ENCODE peak calls at places on chromosomes 3 and 15, in five cellular contexts. X is NCI-H1930; A is activated naive CD4-positive, alpha-beta T cell treated with anti-CD3 and anti-CD28 coated beads for 36 hours; Y is stimulated activated CD4-positive, alpha-beta T cell treated with anti-CD3 and anti-CD28 coated beads, Interleukin-1b, Interleukin-23, amount 100 ng/mL, for 48 hours; Z is GM03348. D is an unnamed sample.

GRCh38 chr3:159892171-159892791 is 96.4 kb upstream of the IL12A start:
- DNase-seq in X (no peak), Y (no peak), A (no peak), Z (no peak), D (no peak)

GRCh38 chr3:48623851-48624547 is 2.4 kb upstream of the TMEM89 start:
- DNase-seq in Y (no peak), Z (no peak), A (no peak), X (no peak), D (no peak)

GRCh38 chr15:33126559-33127290 is 67.8 kb downstream of the FMN1 start:
- DNase-seq in Z (peak), A (peak), Y (peak), X (no peak), D (peak)

GRCh38 chr3:194167873-194168272 is 31.9 kb downstream of the HES1 start:
- DNase-seq in Z (no peak), X (no peak), A (no peak), Y (no peak), D (no peak)

GRCh38 chr3:9770276-9770812 is 597 bp upstream of the CAMK1 start:
- DNase-seq in A (no peak), Y (no peak), Z (peak), X (no peak), D (peak)

GRCh38 chr3:145681132-145681531 is 479.9 kb downstream of the PLOD2 start:
- DNase-seq in Y (no peak), A (no peak), Z (no peak), X (no peak), D (no peak)

GRCh38 chr15:40787344-40787841 is 17.6 kb downstream of the C15orf62 start:
- DNase-seq in X (no peak), A (peak), Y (peak), Z (peak), D (peak)

GRCh38 chr3:142574665-142575064 is 3.9 kb downstream of the ATR start:
- DNase-seq in Z (no peak), Y (no peak), A (no peak), X (peak), D (no peak)

GRCh38 chr3:58535531-58536500 is 1.2 kb downstream of the ACOX2 start:
- DNase-seq in X (no peak), Y (no peak), Z (peak), A (no peak), D (no peak)

GRCh38 chr15:33586791-33587697 is 276.3 kb downstream of the RYR3 start:
- DNase-seq in Z (no peak), X (no peak), Y (no peak), A (no peak), D (no peak)

GRCh38 chr3:124318014-124318413 is 326.1 kb upstream of the ROPN1 start:
- DNase-seq in A (no peak), Z (no peak), Y (no peak), X (no peak), D (no peak)

GRCh38 chr3:15859507-15860013 is 61.8 kb upstream of the ANKRD28 start:
- DNase-seq in Y (peak), A (peak), X (peak), Z (peak), D (peak)

GRCh38 chr15:90315276-90315982 is 36.7 kb upstream of the ZNF774 start:
- DNase-seq in A (no peak), Z (peak), X (no peak), Y (no peak), D (peak)

GRCh38 chr15:90264649-90265048 is 823 bp upstream of the NGRN start:
- DNase-seq in A (peak), Z (no peak), X (no peak), Y (peak), D (no peak)

GRCh38 chr3:77039606-77040553 is at the start of gene ROBO2:
- DNase-seq in Z (peak), Y (no peak), X (peak), A (no peak), D (peak)

GRCh38 chr3:81891056-81891455 is 129.6 kb upstream of the GBE1 start:
- DNase-seq in X (no peak), Y (no peak), Z (no peak), A (no peak), D (no peak)

GRCh38 chr3:55621026-55621422 is 133.9 kb upstream of the WNT5A start:
- DNase-seq in Z (no peak), X (no peak), A (no peak), Y (no peak), D (no peak)

GRCh38 chr3:55461896-55462295 is 25.2 kb downstream of the WNT5A start:
- DNase-seq in Y (no peak), X (no peak), A (no peak), Z (peak), D (no peak)

GRCh38 chr3:123152656-123153055 is 49.1 kb upstream of the SEC22A start:
- DNase-seq in Y (no peak), Z (no peak), A (no peak), X (no peak), D (no peak)

GRCh38 chr3:13782501-13782900 is 97.4 kb downstream of the WNT7A start:
- DNase-seq in Y (no peak), X (no peak), A (no peak), Z (no peak), D (no peak)

GRCh38 chr3:170044795-170045244 is 7.0 kb downstream of the GPR160 start:
- DNase-seq in X (no peak), A (no peak), Z (no peak), Y (no peak), D (no peak)

GRCh38 chr3:20225769-20226168 is 39.8 kb upstream of the SGO1 start:
- DNase-seq in X (no peak), Z (peak), Y (no peak), A (no peak), D (peak)

GRCh38 chr3:55662683-55663082 is 175.6 kb upstream of the WNT5A start:
- DNase-seq in Y (no peak), A (no peak), X (no peak), Z (peak), D (peak)

GRCh38 chr3:172259191-172259590 is 189.1 kb downstream of the GHSR start:
- DNase-seq in Z (peak), Y (no peak), A (no peak), X (no peak), D (no peak)

GRCh38 chr15:100721758-100722550 is 119.6 kb downstream of the ASB7 start:
- DNase-seq in Y (no peak), Z (peak), A (no peak), X (no peak), D (peak)

GRCh38 chr3:65714138-65714537 is 324.6 kb downstream of the MAGI1 start:
- DNase-seq in Y (no peak), Z (no peak), X (no peak), A (no peak), D (no peak)

GRCh38 chr15:99455796-99456160 is 110.0 kb upstream of the MEF2A start:
- DNase-seq in X (no peak), A (no peak), Z (no peak), Y (no peak), D (no peak)

D was measured in fibroblast of gingiva.